ENCODE peak calls at places on chromosomes 3 and 15, in nine cellular contexts. A is GM23338, S is breast epithelium, F is sigmoid colon, J is HCT116, Y is SK-N-SH, W is esophagus muscularis mucosa, M is prostate gland, O is suprapubic skin. T is an unnamed sample.
A peak's percentile ranks its signal among the peaks of the same experiment; 100 is the strongest.

GRCh38 chr15:99673118-99673517 is 60.1 kb downstream of the LYSMD4 start:
- DNase-seq in A (no peak), S (no peak), F (no peak), J (no peak), Y (no peak), W (no peak), M (no peak), O (no peak), T (no peak)

GRCh38 chr15:46768287-46768686 is 949.0 kb upstream of the SEMA6D start:
- DNase-seq in A (peak; percentile 61), S (no peak), F (no peak), J (no peak), Y (no peak), W (no peak), M (no peak), O (no peak), T (no peak)

GRCh38 chr15:58770519-58770856 is 614 bp upstream of the MINDY2 start:
- DNase-seq in A (no peak), S (no peak), F (no peak), J (no peak), Y (no peak), W (no peak), M (no peak), O (no peak), T (peak; percentile 16)

GRCh38 chr3:157498374-157498773 is 4.8 kb downstream of the VEPH1 start:
- DNase-seq in A (no peak), S (no peak), F (no peak), J (no peak), Y (no peak), W (peak; percentile 88), M (no peak), O (no peak), T (no peak)

GRCh38 chr3:173938159-173938558 is 540.6 kb downstream of the NLGN1 start:
- DNase-seq in A (peak; percentile 53), S (no peak), F (no peak), J (no peak), Y (no peak), W (no peak), M (no peak), O (no peak), T (no peak)

GRCh38 chr3:17111556-17111955 is 226.8 kb downstream of the PLCL2 start:
- DNase-seq in A (no peak), S (no peak), F (no peak), J (no peak), Y (no peak), W (no peak), M (no peak), O (no peak), T (no peak)

GRCh38 chr3:17239417-17239816 is 354.7 kb downstream of the PLCL2 start:
- DNase-seq in A (no peak), S (no peak), F (no peak), J (no peak), Y (no peak), W (no peak), M (no peak), O (no peak), T (no peak)

GRCh38 chr15:90609254-90610185 is 79.8 kb downstream of the CRTC3 start:
- DNase-seq in A (peak; percentile 56), S (no peak), F (no peak), J (no peak), Y (no peak), W (no peak), M (no peak), O (no peak), T (no peak)

GRCh38 chr15:60704717-60705116 is 225.8 kb upstream of the ICE2 start:
- DNase-seq in A (no peak), S (no peak), F (no peak), J (no peak), Y (no peak), W (no peak), M (no peak), O (no peak), T (no peak)

DNA sequence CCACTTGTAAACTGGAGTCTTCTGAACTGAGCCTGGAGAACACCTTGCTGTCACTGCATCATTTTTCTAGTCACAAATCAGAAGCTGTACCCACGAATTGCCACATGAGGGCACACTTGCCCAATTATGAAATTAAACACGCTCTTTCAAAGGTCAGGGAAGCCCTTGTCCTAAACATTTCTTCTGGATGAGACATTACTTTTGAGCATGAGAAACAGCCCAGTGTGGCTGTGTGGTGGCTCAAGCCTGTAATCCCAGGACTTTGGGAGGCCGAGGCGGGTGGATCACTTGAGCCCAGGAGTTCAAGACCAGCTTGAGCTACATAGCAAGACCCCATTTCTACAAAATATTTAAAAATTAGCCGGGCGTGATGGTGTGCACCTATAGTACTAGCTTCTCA is 27.5 kb upstream of the CFAP161 start:
- DNase-seq in A (peak; percentile 73), S (no peak), F (no peak), J (peak; percentile 60), Y (peak; percentile 70), W (peak; percentile 91), M (peak; percentile 51), O (no peak), T (peak; percentile 37)
- TF ChIP-seq POLR2AphosphoS5 in A (no peak), S (no peak), F (no peak), J (no peak), Y (no peak), W (peak; percentile 27), M (peak; percentile 34), O (no peak), T (no peak)

GRCh38 chr3:102269401-102269800 is 165.4 kb upstream of the ZPLD1 start:
- DNase-seq in A (no peak), S (no peak), F (no peak), J (no peak), Y (no peak), W (no peak), M (no peak), O (no peak), T (no peak)
- TF ChIP-seq CTCF in A (no peak), S (no peak), F (no peak), J (no peak), Y (no peak), W (no peak), M (no peak), O (no peak), T (no peak)

GRCh38 chr3:5800965-5801364 is 613.5 kb downstream of the EDEM1 start:
- DNase-seq in A (no peak), S (no peak), F (no peak), J (no peak), Y (no peak), W (no peak), M (no peak), O (no peak), T (no peak)

GRCh38 chr3:5809811-5810210 is 622.3 kb downstream of the EDEM1 start:
- DNase-seq in A (no peak), S (no peak), F (no peak), J (no peak), Y (no peak), W (no peak), M (no peak), O (no peak), T (no peak)

GRCh38 chr3:5811051-5811450 is 623.5 kb downstream of the EDEM1 start:
- DNase-seq in A (no peak), S (no peak), F (no peak), J (no peak), Y (no peak), W (no peak), M (no peak), O (no peak), T (no peak)

GRCh38 chr3:5806192-5806591 is 618.7 kb downstream of the EDEM1 start:
- DNase-seq in A (no peak), S (no peak), F (no peak), J (no peak), Y (no peak), W (no peak), M (no peak), O (no peak), T (no peak)
- TF ChIP-seq POLR2AphosphoS5 in A (no peak), S (no peak), F (no peak), J (no peak), Y (no peak), W (no peak), M (no peak), O (no peak), T (no peak)

GRCh38 chr15:62847900-62848489 is 194.6 kb upstream of the TPM1 start:
- DNase-seq in A (peak; percentile 90), S (no peak), F (peak; percentile 90), J (peak; percentile 53), Y (peak; percentile 62), W (no peak), M (no peak), O (peak; percentile 76), T (peak; percentile 83)
- TF ChIP-seq CTCF in A (peak; percentile 86), S (peak; percentile 60), F (peak; percentile 56), J (peak; percentile 93), Y (peak; percentile 67), W (peak; percentile 79), M (peak; percentile 38), O (no peak), T (peak; percentile 65)

GRCh38 chr15:101062471-101063171 is 143.5 kb downstream of the LRRK1 start:
- DNase-seq in A (peak; percentile 54), S (no peak), F (peak; percentile 42), J (no peak), Y (no peak), W (no peak), M (no peak), O (peak; percentile 35), T (peak; percentile 18)

GRCh38 chr15:101059381-101060341 is 140.5 kb downstream of the LRRK1 start:
- DNase-seq in A (no peak), S (no peak), F (peak; percentile 32), J (no peak), Y (no peak), W (peak; percentile 55), M (no peak), O (peak; percentile 36), T (no peak)

GRCh38 chr15:101058735-101059134 is 139.6 kb downstream of the LRRK1 start:
- DNase-seq in A (no peak), S (no peak), F (peak; percentile 22), J (no peak), Y (no peak), W (no peak), M (no peak), O (peak; percentile 32), T (no peak)

GRCh38 chr15:101062063-101062462 is 142.9 kb downstream of the LRRK1 start:
- DNase-seq in A (no peak), S (no peak), F (peak; percentile 26), J (no peak), Y (no peak), W (no peak), M (no peak), O (peak; percentile 16), T (no peak)

GRCh38 chr15:101060576-101061551 is 141.7 kb downstream of the LRRK1 start:
- DNase-seq in A (no peak), S (no peak), F (peak; percentile 34), J (no peak), Y (no peak), W (no peak), M (no peak), O (peak; percentile 50), T (peak; percentile 4)
- TF ChIP-seq POLR2AphosphoS5 in A (no peak), S (no peak), F (no peak), J (no peak), Y (no peak), W (no peak), M (no peak), O (no peak), T (no peak)